ENCODE peak calls at places on chromosomes 11 and 22, in nine cellular contexts. T is NCI-H1436; C is kidney epithelial cell; V is stimulated activated CD8-positive, alpha-beta memory T cell treated with anti-CD3 and anti-CD28 coated beads, Interleukin-15, amount 100 ng/mL, for 24 hours; X is CD14-positive monocyte; B is Daoy; I is skeletal muscle cell; J is OCI-LY7; M is T-helper 2 cell. L is an unnamed sample.

GRCh38 chr11:111490496-111490895 is 21.7 kb downstream of the BTG4 start:
- DNase-seq in T (no peak), C (no peak), V (no peak), X (no peak), B (no peak), I (no peak), J (no peak), M (no peak), L (no peak)

GRCh38 chr22:46563381-46564083 is 26.1 kb upstream of the CELSR1 start:
- DNase-seq in T (peak), C (no peak), V (peak), X (peak), B (peak), I (no peak), J (peak), M (peak), L (peak)

GRCh38 chr11:43937434-43938411 is 4.7 kb upstream of the C11orf96 start:
- DNase-seq in T (no peak), C (no peak), V (no peak), X (no peak), B (peak), I (no peak), J (no peak), M (no peak), L (no peak)

GRCh38 chr22:29747832-29748231 is 19.0 kb downstream of the ZMAT5 start:
- DNase-seq in T (no peak), C (no peak), V (no peak), X (no peak), B (no peak), I (no peak), J (no peak), M (no peak), L (no peak)

GRCh38 chr22:45094826-45095225 is 68.9 kb upstream of the NUP50 start:
- DNase-seq in T (no peak), C (no peak), V (no peak), X (no peak), B (peak), I (no peak), J (no peak), M (no peak), L (no peak)

GRCh38 chr22:32255726-32256125 is 579 bp upstream of the SLC5A4 start:
- DNase-seq in T (no peak), C (no peak), V (no peak), X (no peak), B (no peak), I (no peak), J (no peak), M (no peak), L (no peak)

GRCh38 chr11:93198221-93198650 is 445 bp upstream of the SLC36A4 start:
- DNase-seq in T (no peak), C (no peak), V (no peak), X (no peak), B (no peak), I (peak), J (no peak), M (no peak), L (no peak)

GRCh38 chr11:66958956-66959274 is 732 bp upstream of the PC start:
- DNase-seq in T (no peak), C (no peak), V (no peak), X (no peak), B (no peak), I (no peak), J (no peak), M (no peak), L (no peak)

GRCh38 chr11:65262381-65262680 is 569 bp downstream of the POLA2 start:
- DNase-seq in T (no peak), C (no peak), V (no peak), X (peak), B (no peak), I (no peak), J (no peak), M (no peak), L (no peak)

GRCh38 chr11:67463680-67464410 is 5.2 kb downstream of the TMEM134 start:
- DNase-seq in T (no peak), C (peak), V (no peak), X (peak), B (peak), I (no peak), J (no peak), M (no peak), L (no peak)

GRCh38 chr11:64809781-64810241 is 540 bp downstream of the MEN1 start:
- DNase-seq in T (no peak), C (no peak), V (no peak), X (no peak), B (peak), I (no peak), J (peak), M (no peak), L (peak)

GRCh38 chr22:35310556-35311550 is 11.2 kb downstream of the TOM1 start:
- DNase-seq in T (no peak), C (no peak), V (no peak), X (no peak), B (no peak), I (no peak), J (no peak), M (no peak), L (no peak)

GRCh38 chr22:27747396-27748256 is 53.9 kb downstream of the MN1 start:
- DNase-seq in T (no peak), C (no peak), V (no peak), X (no peak), B (peak), I (no peak), J (no peak), M (no peak), L (no peak)

GRCh38 chr22:35835998-35836691 is 118.5 kb downstream of the APOL5 start:
- DNase-seq in T (peak), C (peak), V (no peak), X (no peak), B (peak), I (peak), J (no peak), M (no peak), L (peak)

GRCh38 chr11:15349413-15349812 is 234.7 kb downstream of the INSC start:
- DNase-seq in T (no peak), C (no peak), V (no peak), X (no peak), B (no peak), I (no peak), J (no peak), M (no peak), L (no peak)

GRCh38 chr11:72573380-72573949 is 100.8 kb downstream of the PDE2A start:
- DNase-seq in T (peak), C (no peak), V (no peak), X (no peak), B (peak), I (no peak), J (no peak), M (no peak), L (peak)